ENCODE peak calls at places on chromosomes 2 and 18, in four cellular contexts. M is H1, X is HepG2, U is NT2/D1. N is an unnamed sample.

GRCh38 chr2:146623771-146624170 is 1221.1 kb upstream of the ACVR2A start:
- DNase-seq in M (no peak), X (no peak), U (no peak), N (no peak)

GRCh38 chr2:30979822-30980245 is 158.4 kb downstream of the GALNT14 start:
- DNase-seq in M (no peak), X (no peak), U (no peak), N (no peak)

GRCh38 chr2:101188683-101189405 is 37.7 kb upstream of the TBC1D8 start:
- DNase-seq in M (no peak), X (peak; percentile 70), U (peak; percentile 63), N (no peak)

GRCh38 chr2:126717928-126718327 is 62.0 kb downstream of the GYPC start:
- DNase-seq in M (no peak), X (no peak), U (no peak), N (no peak)

GRCh38 chr18:32315881-32316280 is 126.0 kb downstream of the MEP1B start:
- DNase-seq in M (no peak), X (no peak), U (no peak), N (no peak)

GRCh38 chr2:173750332-173750731 is 214.8 kb downstream of the SP3 start:
- DNase-seq in M (no peak), X (no peak), U (no peak), N (no peak)

GRCh38 chr2:25332571-25332970 is 9.2 kb downstream of the DNMT3A start:
- DNase-seq in M (no peak), X (no peak), U (no peak), N (no peak)

GRCh38 chr18:28801876-28802275 is 624.9 kb upstream of the CDH2 start:
- DNase-seq in M (no peak), X (no peak), U (no peak), N (no peak)

GRCh38 chr2:212173771-212174510 is 364.7 kb downstream of the ERBB4 start:
- DNase-seq in M (no peak), X (no peak), U (no peak), N (no peak)

GRCh38 chr18:475202-475624 is 25.3 kb downstream of the COLEC12 start:
- DNase-seq in M (peak; percentile 29), X (peak; percentile 49), U (peak; percentile 57), N (no peak)

GRCh38 chr2:46451131-46451711 is 28.1 kb upstream of the TMEM247 start:
- DNase-seq in M (no peak), X (no peak), U (no peak), N (no peak)

GRCh38 chr2:238821944-238822670 is 25.8 kb upstream of the TWIST2 start:
- DNase-seq in M (no peak), X (no peak), U (no peak), N (no peak)

GRCh38 chr2:189022002-189022401 is 47.8 kb downstream of the COL3A1 start:
- DNase-seq in M (no peak), X (no peak), U (no peak), N (no peak)

GRCh38 chr2:235432741-235433520 is 60.9 kb upstream of the AGAP1 start:
- DNase-seq in M (no peak), X (no peak), U (no peak), N (no peak)

GRCh38 chr2:164710252-164710633 is 89.0 kb upstream of the GRB14 start:
- DNase-seq in M (no peak), X (peak; percentile 57), U (no peak), N (no peak)

GRCh38 chr2:98295275-98295674 is 51.0 kb upstream of the CNGA3 start:
- DNase-seq in M (no peak), X (peak; percentile 59), U (no peak), N (no peak)

GRCh38 chr2:27249891-27250651 is 12.8 kb downstream of the SLC30A3 start:
- DNase-seq in M (peak; percentile 57), X (peak; percentile 68), U (peak; percentile 80), N (no peak)

GRCh38 chr2:26691881-26692813 is at the start of gene KCNK3:
- DNase-seq in M (no peak), X (no peak), U (no peak), N (no peak)

GRCh38 chr2:174176898-174177297 is 71.4 kb downstream of the OLA1 start:
- DNase-seq in M (no peak), X (no peak), U (no peak), N (no peak)

GRCh38 chr2:215685218-215685962 is 249.5 kb upstream of the FN1 start:
- DNase-seq in M (no peak), X (no peak), U (no peak), N (no peak)
- H3K4me1 ChIP-seq in M (no peaks in the 10 kb centered on the region), X (peaks cover 79% of the 10 kb centered on the region), U (no peaks in the 10 kb centered on the region), N (no peaks in the 10 kb centered on the region)

DNA sequence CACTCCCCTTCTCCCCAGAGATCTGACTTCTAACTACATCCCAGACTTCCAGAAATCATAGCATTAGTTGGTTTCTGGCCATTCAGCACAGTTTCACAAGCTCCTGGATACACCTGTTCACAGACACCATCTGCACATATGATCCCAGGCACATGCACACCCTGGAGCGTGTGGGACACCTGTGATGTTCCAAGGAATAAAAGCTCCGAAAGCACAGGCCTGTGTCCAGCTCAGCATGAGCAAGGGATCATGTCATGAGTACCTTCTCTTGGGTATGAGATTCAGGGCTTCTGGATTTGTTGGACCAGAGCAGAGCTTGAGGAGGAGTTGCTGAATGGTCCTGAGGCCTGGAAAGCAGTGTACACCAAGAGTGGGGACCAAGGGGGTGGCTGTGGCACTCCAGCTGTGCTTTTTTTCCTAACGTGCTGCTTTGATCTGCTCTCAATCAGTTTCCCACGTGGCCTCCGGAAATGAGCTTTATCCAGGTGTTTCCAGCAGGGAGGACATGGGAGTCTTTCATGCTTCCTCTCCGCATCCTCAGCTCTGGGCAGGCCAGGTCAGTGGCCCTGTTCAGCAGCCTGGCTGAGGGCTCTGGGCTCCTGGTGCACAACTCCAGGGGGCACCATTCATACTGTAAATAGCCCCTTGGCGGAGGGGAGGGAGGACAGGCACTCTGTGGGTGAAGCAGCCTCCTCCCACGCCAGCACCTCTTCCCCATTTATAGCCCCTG is 1.8 kb downstream of the DYSF start:
- DNase-seq in M (no peak), X (no peak), U (peak; percentile 18), N (no peak)
- TF ChIP-seq SUZ12 in M (no peak), X (no peak), U (no peak), N (no peak)

GRCh38 chr2:120898496-120898895 is 162.8 kb downstream of the GLI2 start:
- DNase-seq in M (no peak), X (no peak), U (no peak), N (no peak)
- H3K4me1 ChIP-seq in M (peaks cover 18% of the 10 kb centered on the region), X (no peaks in the 10 kb centered on the region), U (peaks cover 20% of the 10 kb centered on the region), N (no peaks in the 10 kb centered on the region)

DNA sequence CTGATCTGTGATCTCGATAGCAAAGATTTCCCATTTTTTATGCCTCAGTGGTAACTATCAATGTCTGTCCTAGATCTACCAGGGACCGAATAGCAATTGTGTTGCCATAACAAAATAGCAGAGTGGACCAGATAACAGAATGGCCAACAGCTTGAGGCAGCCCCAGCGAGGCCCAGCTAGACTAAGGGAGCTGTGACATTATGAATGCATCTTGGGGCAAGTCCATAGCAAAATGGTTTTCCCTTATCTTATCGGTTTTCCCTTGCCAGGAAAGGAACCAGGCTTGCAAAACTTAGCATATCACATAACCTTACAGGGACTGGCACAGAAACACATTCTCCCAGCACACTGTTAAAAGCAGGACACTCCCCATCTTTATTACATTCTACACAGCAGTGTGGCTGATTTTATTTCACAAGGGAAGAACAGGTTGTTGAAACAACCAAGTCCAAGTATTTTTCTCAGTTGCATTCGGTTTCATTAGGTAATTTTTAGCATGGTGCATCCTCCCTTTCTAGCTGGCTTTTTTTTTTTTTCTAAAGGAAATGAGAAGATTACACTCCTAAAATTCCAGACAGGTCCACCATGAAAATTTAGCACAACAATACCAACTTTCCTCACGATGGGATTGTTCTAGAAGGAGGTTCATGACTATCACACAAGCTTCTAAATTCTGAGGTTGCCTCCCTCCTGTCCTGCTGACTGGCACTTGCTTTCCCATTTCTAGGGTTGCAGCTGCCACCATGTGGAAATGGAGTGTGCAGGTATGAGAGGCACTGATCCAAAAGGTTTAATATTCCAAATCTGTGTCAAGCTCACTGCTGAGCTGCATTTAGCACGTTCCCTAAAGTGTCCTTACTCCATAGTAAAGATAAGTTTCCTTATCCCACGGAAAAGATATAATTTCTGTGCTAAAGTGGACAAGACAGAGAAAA is 97.0 kb upstream of the SLC35G4 start:
- DNase-seq in M (no peak), X (peak; percentile 68), U (no peak), N (no peak)
- TF ChIP-seq SUZ12 in M (no peak), X (no peak), U (no peak), N (no peak)

DNA sequence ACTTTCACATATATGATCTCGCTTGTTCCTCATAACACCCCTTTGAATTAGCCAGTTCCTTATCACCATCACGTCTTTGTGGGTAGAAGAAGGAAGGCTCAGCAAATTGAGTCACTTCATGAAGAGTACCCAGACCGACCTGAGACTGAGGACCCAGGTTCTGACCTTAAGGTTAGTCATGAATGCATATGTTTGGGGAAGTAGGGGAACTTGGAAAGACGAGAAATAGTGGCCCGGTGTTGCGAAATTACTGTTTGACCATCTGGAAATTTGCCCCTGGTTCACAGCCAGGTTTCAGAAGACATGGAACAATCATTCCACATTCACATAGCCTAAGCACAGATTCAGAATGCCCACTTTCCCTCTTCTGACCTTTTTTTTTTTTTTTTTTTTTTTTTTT is 59.8 kb downstream of the MEIS1 start:
- DNase-seq in M (no peak), X (peak; percentile 16), U (no peak), N (no peak)
- H3K4me1 ChIP-seq in M (peaks cover 9% of the 10 kb centered on the region), X (peaks cover 23% of the 10 kb centered on the region), U (peaks cover 3% of the 10 kb centered on the region), N (no peaks in the 10 kb centered on the region)

GRCh38 chr2:67054725-67055124 is 342.4 kb upstream of the ETAA1 start:
- DNase-seq in M (no peak), X (no peak), U (no peak), N (no peak)
- TF ChIP-seq SUZ12 in M (no peak), X (no peak), U (no peak), N (no peak)

DNA sequence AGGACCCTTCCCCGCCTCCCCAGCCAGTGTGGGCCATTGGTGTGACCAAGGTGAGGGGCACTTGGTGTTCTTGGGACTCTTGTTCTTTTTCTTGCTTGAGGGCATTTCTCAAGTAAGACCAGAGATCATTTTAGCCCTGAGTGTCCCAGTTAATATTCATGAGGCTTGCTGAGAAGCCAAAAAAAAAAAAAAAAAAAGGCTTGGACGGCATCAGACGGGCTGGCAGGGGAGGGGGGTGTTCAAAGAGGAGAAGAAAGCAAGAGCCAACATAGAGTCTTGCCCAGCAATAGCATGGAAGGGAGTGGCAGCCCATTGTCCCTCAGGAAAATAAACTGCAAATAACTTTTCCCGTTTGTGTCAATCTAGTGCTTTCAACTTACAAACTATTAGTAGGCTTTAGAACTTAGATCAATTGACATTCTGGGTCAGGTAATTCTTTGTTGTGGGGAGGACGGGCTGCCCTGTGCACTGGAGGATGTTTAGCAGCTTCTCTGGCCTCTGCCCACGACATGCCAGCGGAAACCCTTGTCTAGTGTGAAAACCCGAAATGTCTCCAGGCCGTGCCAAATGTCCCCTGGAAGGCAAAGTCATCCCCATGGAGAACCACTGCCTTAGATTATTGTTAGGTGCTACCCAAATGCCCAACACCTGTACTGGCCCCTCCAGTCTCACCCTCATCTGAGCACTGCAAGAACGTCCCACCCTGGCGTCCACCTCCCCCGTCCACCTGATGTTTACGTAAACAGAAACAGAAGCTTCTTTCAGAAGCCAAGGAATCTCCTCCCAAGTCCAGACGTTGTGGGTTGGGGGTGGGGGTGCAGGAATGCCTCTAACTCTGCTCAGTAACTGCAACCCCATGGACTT is 163.4 kb downstream of the BCL2 start:
- DNase-seq in M (no peak), X (no peak), U (peak; percentile 8), N (no peak)
- H3K4me1 ChIP-seq in M (peaks cover 2% of the 10 kb centered on the region), X (peaks cover 9% of the 10 kb centered on the region), U (peaks cover 6% of the 10 kb centered on the region), N (peaks cover 80% of the 10 kb centered on the region)

GRCh38 chr2:96437512-96437911 is 67.6 kb downstream of the NEURL3 start:
- DNase-seq in M (no peak), X (no peak), U (no peak), N (no peak)
- TF ChIP-seq SUZ12 in M (no peak), X (no peak), U (no peak), N (no peak)

GRCh38 chr2:40369619-40370397 is 82.1 kb downstream of the SLC8A1 start:
- DNase-seq in M (no peak), X (no peak), U (no peak), N (no peak)
- H3K4me1 ChIP-seq in M (no peaks in the 10 kb centered on the region), X (no peaks in the 10 kb centered on the region), U (no peaks in the 10 kb centered on the region), N (no peaks in the 10 kb centered on the region)

N was measured in GM12878.